ENCODE peak calls at places on chromosomes 3 and 15, in four cellular contexts. R, G, N and S are unnamed samples.
A peak's percentile ranks its signal among the peaks of the same experiment; 100 is the strongest.

GRCh38 chr15:52563499-52564060 is 5.2 kb downstream of the ARPP19 start:
- DNase-seq in R (no peak), G (no peak), N (no peak), S (no peak)

GRCh38 chr3:184651945-184652344 is 59.9 kb downstream of the MAGEF1 start:
- DNase-seq in R (peak; percentile 64), G (no peak), N (no peak), S (no peak)

GRCh38 chr3:26281284-26281977 is 341.1 kb upstream of the LRRC3B start:
- DNase-seq in R (no peak), G (no peak), N (no peak), S (no peak)

GRCh38 chr3:190041333-190042041 is 79.2 kb downstream of the P3H2 start:
- DNase-seq in R (no peak), G (peak; percentile 32), N (no peak), S (no peak)

GRCh38 chr3:48633256-48633655 is 2.0 kb downstream of the SLC26A6 start:
- DNase-seq in R (no peak), G (no peak), N (no peak), S (no peak)

GRCh38 chr15:74725845-74726773 is 781 bp upstream of the CYP1A1 start:
- DNase-seq in R (no peak), G (peak; percentile 6), N (no peak), S (no peak)

GRCh38 chr3:128698211-128699011 is 27.6 kb upstream of the RAB7A start:
- DNase-seq in R (no peak), G (peak; percentile 35), N (peak; percentile 5), S (no peak)

GRCh38 chr3:33722186-33722585 is 4.1 kb upstream of the CLASP2 start:
- DNase-seq in R (no peak), G (no peak), N (peak; percentile 27), S (no peak)

GRCh38 chr3:74883690-74884089 is 269.2 kb upstream of the CNTN3 start:
- DNase-seq in R (no peak), G (peak; percentile 45), N (no peak), S (peak; percentile 4)

GRCh38 chr15:31263751-31264533 is 62.7 kb upstream of the KLF13 start:
- DNase-seq in R (peak; percentile 53), G (no peak), N (no peak), S (no peak)

GRCh38 chr3:46869440-46869839 is 6.2 kb upstream of the MYL3 start:
- DNase-seq in R (no peak), G (no peak), N (no peak), S (no peak)
- H3K4me3 ChIP-seq in R (no peak overlapping the region), G (no peak overlapping the region), N (no peak overlapping the region), S (no peak overlapping the region)

GRCh38 chr15:63122002-63122893 is 587 bp downstream of the LACTB start:
- DNase-seq in R (peak; percentile 93), G (peak; percentile 75), N (peak; percentile 58), S (peak; percentile 25)
- TF ChIP-seq CTCF in R (peak; percentile 27), G (peak; percentile 28), N (peak; percentile 15), S (peak; percentile 27)

DNA sequence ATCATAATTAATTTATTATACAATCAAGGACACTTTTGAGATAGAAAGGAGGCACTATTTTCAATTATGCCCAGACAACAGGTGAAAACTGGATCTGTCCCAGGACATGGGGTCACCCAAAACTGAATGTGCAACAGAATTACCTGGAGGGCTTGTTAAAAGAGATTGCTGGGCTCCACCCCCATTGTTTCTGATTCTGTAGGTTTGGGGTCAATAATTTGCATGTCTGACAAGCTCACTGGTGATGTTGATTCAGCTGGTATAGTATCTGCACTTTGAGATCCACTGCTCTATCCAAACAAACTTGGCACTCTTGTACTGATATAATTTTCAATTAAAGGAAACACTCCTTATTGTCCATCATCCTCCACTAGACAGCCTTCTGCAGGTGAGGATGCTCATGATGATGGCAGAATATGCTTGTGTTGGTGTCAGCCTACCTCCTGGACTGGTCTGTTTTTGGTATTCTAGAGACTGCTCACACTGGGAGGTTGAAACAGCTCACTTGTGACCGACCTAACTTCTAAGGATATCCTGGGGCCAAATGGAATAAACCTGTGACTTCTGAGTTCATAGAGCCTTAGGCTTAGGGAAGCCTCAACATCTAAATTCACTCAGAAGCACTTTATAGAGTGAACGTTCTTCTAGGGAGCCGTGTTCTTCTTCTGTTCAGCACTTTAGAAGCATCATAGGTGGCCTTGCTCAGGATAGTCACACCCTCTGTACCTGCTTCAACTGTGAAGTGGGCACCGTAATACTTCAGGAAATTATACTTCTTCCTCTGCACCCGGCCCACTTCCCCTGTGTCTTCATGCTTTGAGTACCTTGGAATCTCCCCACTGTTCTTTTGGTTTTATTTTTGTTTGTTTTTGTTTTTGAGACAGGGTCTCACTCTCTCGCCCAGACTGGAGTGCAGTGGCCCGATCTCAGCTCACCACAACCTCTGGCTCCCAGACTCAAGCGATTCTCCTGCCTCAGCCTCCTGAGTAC is 2.0 kb downstream of the P2RY14 start:
- DNase-seq in R (no peak), G (no peak), N (no peak), S (no peak)
- H3K4me3 ChIP-seq in R (no peak overlapping the region), G (no peak overlapping the region), N (no peak overlapping the region), S (no peak overlapping the region)

GRCh38 chr3:4309476-4310121 is 6.4 kb downstream of the SETMAR start:
- DNase-seq in R (no peak), G (no peak), N (no peak), S (no peak)

GRCh38 chr3:4310971-4311370 is 7.8 kb downstream of the SETMAR start:
- DNase-seq in R (no peak), G (no peak), N (no peak), S (no peak)

GRCh38 chr3:4313606-4314308 is 10.6 kb downstream of the SETMAR start:
- DNase-seq in R (no peak), G (no peak), N (no peak), S (no peak)

GRCh38 chr3:4311496-4311895 is 8.3 kb downstream of the SETMAR start:
- DNase-seq in R (no peak), G (no peak), N (no peak), S (no peak)

DNA sequence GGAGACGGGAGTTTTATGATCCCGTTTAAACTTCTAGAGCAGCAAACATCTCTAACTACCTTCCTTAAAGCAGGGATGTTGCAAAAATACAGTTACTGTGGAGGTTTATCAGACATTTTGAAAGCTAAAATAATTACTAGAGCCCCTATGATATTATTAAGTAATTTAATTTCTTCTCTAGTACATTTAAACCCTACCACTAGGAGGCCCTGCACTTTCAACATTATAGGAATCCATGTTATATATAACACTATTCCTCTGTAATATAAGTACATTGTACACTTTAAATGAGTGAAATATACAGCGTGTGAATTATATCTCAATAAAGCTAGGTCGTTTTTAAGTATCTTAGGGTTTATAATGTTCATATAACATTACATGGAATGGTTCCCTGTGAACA is 11.5 kb downstream of the SETMAR start:
- DNase-seq in R (no peak), G (no peak), N (no peak), S (no peak)
- TF ChIP-seq CTCF in R (no peak), G (peak; percentile 40), N (peak; percentile 36), S (peak; percentile 31)